ENCODE peak calls at places on chromosomes 12 and 14, in nine cellular contexts. One of them, this sample, is unnamed.

GRCh38 chr12:33752854-33753253 is 269.4 kb upstream of the ALG10 start:
- DNase-seq in activated naive CD4-positive, alpha-beta T cell: no peak
- DNase-seq in ureter: no peak
- DNase-seq in effector CD4-positive, alpha-beta T cell: no peak
- DNase-seq in HTR-8/SVneo: no peak
- DNase-seq in M059J: peak
- DNase-seq in NCI-H460: no peak
- DNase-seq in tibial artery: no peak
- DNase-seq in epithelial cell of esophagus: peak
- DNase-seq in this sample: no peak

GRCh38 chr12:122888232-122888752 is 7.6 kb downstream of the VPS37B start:
- DNase-seq in tibial artery: no peak
- DNase-seq in M059J: peak
- DNase-seq in activated naive CD4-positive, alpha-beta T cell: peak
- DNase-seq in ureter: peak
- DNase-seq in epithelial cell of esophagus: peak
- DNase-seq in effector CD4-positive, alpha-beta T cell: peak
- DNase-seq in HTR-8/SVneo: no peak
- DNase-seq in NCI-H460: no peak
- DNase-seq in this sample: no peak

GRCh38 chr12:13373803-13374202 is 177.3 kb downstream of the EMP1 start:
- DNase-seq in HTR-8/SVneo: no peak
- DNase-seq in M059J: no peak
- DNase-seq in tibial artery: no peak
- DNase-seq in epithelial cell of esophagus: no peak
- DNase-seq in ureter: no peak
- DNase-seq in activated naive CD4-positive, alpha-beta T cell: no peak
- DNase-seq in NCI-H460: no peak
- DNase-seq in effector CD4-positive, alpha-beta T cell: no peak
- DNase-seq in this sample: no peak

GRCh38 chr14:22837750-22838538 is 1.6 kb downstream of the MMP14 start:
- DNase-seq in epithelial cell of esophagus: peak
- DNase-seq in NCI-H460: no peak
- DNase-seq in activated naive CD4-positive, alpha-beta T cell: no peak
- DNase-seq in HTR-8/SVneo: no peak
- DNase-seq in effector CD4-positive, alpha-beta T cell: no peak
- DNase-seq in tibial artery: peak
- DNase-seq in M059J: peak
- DNase-seq in ureter: peak
- DNase-seq in this sample: peak

GRCh38 chr12:51326762-51327439 is 2.9 kb upstream of the BIN2 start:
- DNase-seq in HTR-8/SVneo: no peak
- DNase-seq in NCI-H460: peak
- DNase-seq in activated naive CD4-positive, alpha-beta T cell: no peak
- DNase-seq in epithelial cell of esophagus: peak
- DNase-seq in effector CD4-positive, alpha-beta T cell: no peak
- DNase-seq in tibial artery: no peak
- DNase-seq in ureter: no peak
- DNase-seq in M059J: peak
- DNase-seq in this sample: peak

GRCh38 chr12:25152055-25152454 is 42.9 kb downstream of the DNAI7 start:
- DNase-seq in ureter: no peak
- DNase-seq in tibial artery: no peak
- DNase-seq in effector CD4-positive, alpha-beta T cell: no peak
- DNase-seq in HTR-8/SVneo: no peak
- DNase-seq in activated naive CD4-positive, alpha-beta T cell: no peak
- DNase-seq in M059J: no peak
- DNase-seq in NCI-H460: no peak
- DNase-seq in epithelial cell of esophagus: no peak
- DNase-seq in this sample: no peak

GRCh38 chr12:123134755-123135282 is 16.1 kb downstream of the PITPNM2 start:
- DNase-seq in tibial artery: no peak
- DNase-seq in NCI-H460: no peak
- DNase-seq in epithelial cell of esophagus: no peak
- DNase-seq in effector CD4-positive, alpha-beta T cell: no peak
- DNase-seq in M059J: no peak
- DNase-seq in activated naive CD4-positive, alpha-beta T cell: no peak
- DNase-seq in HTR-8/SVneo: no peak
- DNase-seq in ureter: no peak
- DNase-seq in this sample: no peak

GRCh38 chr14:67490201-67490600 is 1.7 kb upstream of the TMEM229B start:
- DNase-seq in NCI-H460: no peak
- DNase-seq in tibial artery: no peak
- DNase-seq in effector CD4-positive, alpha-beta T cell: no peak
- DNase-seq in activated naive CD4-positive, alpha-beta T cell: no peak
- DNase-seq in M059J: no peak
- DNase-seq in ureter: no peak
- DNase-seq in epithelial cell of esophagus: no peak
- DNase-seq in HTR-8/SVneo: no peak
- DNase-seq in this sample: no peak

GRCh38 chr14:67729072-67729561 is 27.4 kb downstream of the RDH12 start:
- DNase-seq in M059J: no peak
- DNase-seq in effector CD4-positive, alpha-beta T cell: no peak
- DNase-seq in HTR-8/SVneo: no peak
- DNase-seq in activated naive CD4-positive, alpha-beta T cell: no peak
- DNase-seq in ureter: peak
- DNase-seq in tibial artery: no peak
- DNase-seq in epithelial cell of esophagus: peak
- DNase-seq in NCI-H460: no peak
- DNase-seq in this sample: no peak

GRCh38 chr14:68810173-68811153 is 17.6 kb upstream of the ZFP36L1 start:
- DNase-seq in HTR-8/SVneo: no peak
- DNase-seq in ureter: peak
- DNase-seq in activated naive CD4-positive, alpha-beta T cell: no peak
- DNase-seq in NCI-H460: no peak
- DNase-seq in epithelial cell of esophagus: no peak
- DNase-seq in M059J: no peak
- DNase-seq in effector CD4-positive, alpha-beta T cell: no peak
- DNase-seq in tibial artery: no peak
- DNase-seq in this sample: no peak

GRCh38 chr12:124613151-124613585 is 45.8 kb upstream of the NCOR2 start:
- DNase-seq in effector CD4-positive, alpha-beta T cell: no peak
- DNase-seq in ureter: no peak
- DNase-seq in tibial artery: no peak
- DNase-seq in activated naive CD4-positive, alpha-beta T cell: no peak
- DNase-seq in epithelial cell of esophagus: peak
- DNase-seq in M059J: peak
- DNase-seq in HTR-8/SVneo: no peak
- DNase-seq in NCI-H460: no peak
- DNase-seq in this sample: no peak

GRCh38 chr12:64404470-64405446 is 566 bp downstream of the XPOT start:
- DNase-seq in effector CD4-positive, alpha-beta T cell: peak
- DNase-seq in NCI-H460: peak
- DNase-seq in epithelial cell of esophagus: peak
- DNase-seq in activated naive CD4-positive, alpha-beta T cell: peak
- DNase-seq in ureter: peak
- DNase-seq in HTR-8/SVneo: peak
- DNase-seq in tibial artery: peak
- DNase-seq in M059J: peak
- DNase-seq in this sample: peak

GRCh38 chr12:6538420-6539275 is 4.3 kb downstream of the GAPDH start:
- DNase-seq in M059J: peak
- DNase-seq in tibial artery: no peak
- DNase-seq in effector CD4-positive, alpha-beta T cell: no peak
- DNase-seq in ureter: no peak
- DNase-seq in activated naive CD4-positive, alpha-beta T cell: no peak
- DNase-seq in NCI-H460: no peak
- DNase-seq in epithelial cell of esophagus: peak
- DNase-seq in HTR-8/SVneo: no peak
- DNase-seq in this sample: no peak

GRCh38 chr12:3483089-3483488 is 7.9 kb upstream of the PRMT8 start:
- DNase-seq in tibial artery: no peak
- DNase-seq in ureter: no peak
- DNase-seq in HTR-8/SVneo: no peak
- DNase-seq in activated naive CD4-positive, alpha-beta T cell: no peak
- DNase-seq in M059J: no peak
- DNase-seq in epithelial cell of esophagus: no peak
- DNase-seq in effector CD4-positive, alpha-beta T cell: no peak
- DNase-seq in NCI-H460: no peak
- DNase-seq in this sample: no peak

GRCh38 chr12:115770643-115771042 is 506.9 kb downstream of the MED13L start:
- DNase-seq in ureter: no peak
- DNase-seq in effector CD4-positive, alpha-beta T cell: no peak
- DNase-seq in NCI-H460: no peak
- DNase-seq in HTR-8/SVneo: no peak
- DNase-seq in M059J: no peak
- DNase-seq in tibial artery: no peak
- DNase-seq in activated naive CD4-positive, alpha-beta T cell: no peak
- DNase-seq in epithelial cell of esophagus: no peak
- DNase-seq in this sample: no peak